ENCODE peak calls at places on chromosomes 4 and X, in four cellular contexts. One of them, this sample, is unnamed.

GRCh38 chrX:11949291-11949690 is 189.0 kb upstream of the FRMPD4 start:
- DNase-seq in stomach: no peak
- DNase-seq in gastrocnemius medialis: no peak
- DNase-seq in breast epithelium: no peak
- DNase-seq in this sample: no peak

GRCh38 chr4:152591361-152591760 is 55.5 kb upstream of the FBXW7 start:
- DNase-seq in stomach: peak
- DNase-seq in breast epithelium: peak
- DNase-seq in gastrocnemius medialis: no peak
- DNase-seq in this sample: peak

GRCh38 chrX:37608156-37608555 is 36.7 kb downstream of the LANCL3 start:
- DNase-seq in gastrocnemius medialis: no peak
- DNase-seq in breast epithelium: no peak
- DNase-seq in stomach: no peak
- DNase-seq in this sample: no peak

GRCh38 chr4:106522839-106523238 is 154.3 kb upstream of the GIMD1 start:
- DNase-seq in stomach: no peak
- DNase-seq in gastrocnemius medialis: no peak
- DNase-seq in breast epithelium: no peak
- DNase-seq in this sample: no peak

GRCh38 chr4:39528056-39528465 is 822 bp upstream of the UGDH start:
- DNase-seq in breast epithelium: no peak
- DNase-seq in stomach: no peak
- DNase-seq in gastrocnemius medialis: no peak
- DNase-seq in this sample: no peak

GRCh38 chr4:141002323-141002805 is 130.9 kb downstream of the RNF150 start:
- DNase-seq in stomach: no peak
- DNase-seq in gastrocnemius medialis: no peak
- DNase-seq in breast epithelium: no peak
- DNase-seq in this sample: no peak

GRCh38 chr4:2794707-2795557 is 2.0 kb downstream of the SH3BP2 start:
- DNase-seq in gastrocnemius medialis: no peak
- DNase-seq in stomach: peak
- DNase-seq in breast epithelium: no peak
- DNase-seq in this sample: peak

GRCh38 chrX:131752493-131753198 is 208.8 kb downstream of the OR13H1 start:
- DNase-seq in stomach: peak
- DNase-seq in gastrocnemius medialis: no peak
- DNase-seq in breast epithelium: peak
- DNase-seq in this sample: peak

GRCh38 chr4:64158648-64159326 is 250.5 kb downstream of the TECRL start:
- DNase-seq in stomach: peak
- DNase-seq in gastrocnemius medialis: peak
- DNase-seq in breast epithelium: no peak
- DNase-seq in this sample: no peak

GRCh38 chrX:41912922-41913321 is 10.4 kb downstream of the CASK start:
- DNase-seq in gastrocnemius medialis: no peak
- DNase-seq in stomach: no peak
- DNase-seq in breast epithelium: no peak
- DNase-seq in this sample: no peak

GRCh38 chr4:85783483-85783882 is 308.5 kb downstream of the ARHGAP24 start:
- DNase-seq in stomach: no peak
- DNase-seq in gastrocnemius medialis: no peak
- DNase-seq in breast epithelium: no peak
- DNase-seq in this sample: no peak

GRCh38 chrX:109299091-109299490 is 182.8 kb downstream of the GUCY2F start:
- DNase-seq in stomach: no peak
- DNase-seq in gastrocnemius medialis: no peak
- DNase-seq in breast epithelium: no peak
- DNase-seq in this sample: no peak

GRCh38 chr4:155473420-155474095 is 96.8 kb upstream of the MAP9 start:
- DNase-seq in gastrocnemius medialis: no peak
- DNase-seq in stomach: no peak
- DNase-seq in breast epithelium: no peak
- DNase-seq in this sample: no peak

GRCh38 chrX:35617836-35618235 is 180.3 kb upstream of the MAGEB16 start:
- DNase-seq in gastrocnemius medialis: no peak
- DNase-seq in stomach: no peak
- DNase-seq in breast epithelium: no peak
- DNase-seq in this sample: no peak

GRCh38 chrX:135513140-135513535 is 7.3 kb upstream of the INTS6L start:
- DNase-seq in gastrocnemius medialis: no peak
- DNase-seq in breast epithelium: no peak
- DNase-seq in stomach: no peak
- DNase-seq in this sample: no peak

GRCh38 chr4:1309261-1310010 is 19.7 kb downstream of the MAEA start:
- DNase-seq in breast epithelium: peak
- DNase-seq in stomach: peak
- DNase-seq in gastrocnemius medialis: peak
- DNase-seq in this sample: peak

GRCh38 chr4:151882072-151882803 is 121.4 kb upstream of the GATB start:
- DNase-seq in stomach: no peak
- DNase-seq in gastrocnemius medialis: no peak
- DNase-seq in breast epithelium: no peak
- DNase-seq in this sample: no peak

DNA sequence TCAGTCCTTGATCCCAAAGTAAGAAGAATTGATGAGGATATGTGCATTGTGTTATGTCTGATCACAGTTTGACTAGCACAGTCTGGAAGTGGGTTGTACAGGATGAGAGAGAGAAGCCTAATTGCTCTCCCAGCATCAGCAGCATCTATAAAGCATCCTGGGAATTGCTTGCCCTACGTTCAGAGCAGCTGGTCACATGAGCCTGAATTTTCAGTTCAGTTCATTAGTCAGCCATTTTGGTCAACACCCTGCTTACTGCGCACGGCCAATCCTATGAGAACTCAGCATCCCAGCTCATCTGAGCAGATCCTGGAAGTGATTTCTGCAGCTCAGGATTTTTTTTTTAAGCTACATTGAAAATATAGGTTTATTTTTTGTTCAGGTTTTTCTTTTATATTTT is at the start of gene RUFY3:
- DNase-seq in stomach: no peak
- DNase-seq in gastrocnemius medialis: no peak
- DNase-seq in breast epithelium: no peak
- DNase-seq in this sample: no peak
- TF ChIP-seq POLR2A in stomach: no peak
- TF ChIP-seq POLR2A in gastrocnemius medialis: no peak
- TF ChIP-seq POLR2A in breast epithelium: no peak
- TF ChIP-seq POLR2A in this sample: no peak

GRCh38 chrX:17788956-17789562 is 51.8 kb downstream of the SCML1 start:
- DNase-seq in breast epithelium: no peak
- DNase-seq in stomach: no peak
- DNase-seq in gastrocnemius medialis: no peak
- DNase-seq in this sample: no peak

GRCh38 chrX:17788439-17788838 is 51.1 kb downstream of the SCML1 start:
- DNase-seq in breast epithelium: peak
- DNase-seq in stomach: peak
- DNase-seq in gastrocnemius medialis: no peak
- DNase-seq in this sample: no peak

GRCh38 chrX:17787557-17787956 is 50.3 kb downstream of the SCML1 start:
- DNase-seq in breast epithelium: no peak
- DNase-seq in stomach: no peak
- DNase-seq in gastrocnemius medialis: no peak
- DNase-seq in this sample: no peak

DNA sequence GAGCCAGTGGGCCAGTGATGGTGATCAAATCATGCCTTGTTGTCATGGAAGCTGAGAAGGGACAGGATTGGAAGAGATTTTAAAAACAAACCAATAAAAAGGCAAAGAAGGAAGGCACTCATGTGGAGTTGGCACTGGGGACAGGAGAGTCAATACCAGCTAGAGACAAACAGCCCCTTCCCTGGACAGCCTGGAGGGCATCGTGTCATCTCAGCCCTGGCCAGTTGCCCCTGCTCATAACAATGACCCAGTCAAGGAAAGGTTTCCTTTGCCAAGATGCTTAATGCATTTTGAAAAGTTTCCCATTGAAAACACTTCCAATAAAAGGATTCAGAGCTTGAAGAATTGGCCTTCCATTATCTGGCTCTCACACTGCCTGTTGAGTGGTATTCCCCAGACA is 55.5 kb downstream of the SCML1 start:
- DNase-seq in stomach: no peak
- DNase-seq in breast epithelium: peak
- DNase-seq in gastrocnemius medialis: no peak
- DNase-seq in this sample: no peak
- H3K27ac ChIP-seq in stomach: no peak
- H3K27ac ChIP-seq in breast epithelium: peak
- H3K27ac ChIP-seq in gastrocnemius medialis: no peak
- H3K27ac ChIP-seq in this sample: no peak

GRCh38 chr4:150078996-150079581 is 844 bp downstream of the DCLK2 start:
- DNase-seq in gastrocnemius medialis: no peak
- DNase-seq in breast epithelium: no peak
- DNase-seq in stomach: no peak
- DNase-seq in this sample: peak

GRCh38 chr4:150082241-150082640 is 4.0 kb downstream of the DCLK2 start:
- DNase-seq in gastrocnemius medialis: no peak
- DNase-seq in stomach: peak
- DNase-seq in breast epithelium: no peak
- DNase-seq in this sample: no peak

GRCh38 chr4:150080335-150080734 is 2.1 kb downstream of the DCLK2 start:
- DNase-seq in breast epithelium: no peak
- DNase-seq in stomach: no peak
- DNase-seq in gastrocnemius medialis: no peak
- DNase-seq in this sample: no peak

GRCh38 chr4:150080875-150081274 is 2.6 kb downstream of the DCLK2 start:
- DNase-seq in gastrocnemius medialis: no peak
- DNase-seq in breast epithelium: no peak
- DNase-seq in stomach: no peak
- DNase-seq in this sample: no peak

GRCh38 chr4:150078041-150078995 is at the start of gene DCLK2:
- DNase-seq in breast epithelium: peak
- DNase-seq in gastrocnemius medialis: peak
- DNase-seq in stomach: peak
- DNase-seq in this sample: peak
- TF ChIP-seq POLR2A in breast epithelium: no peak
- TF ChIP-seq POLR2A in gastrocnemius medialis: no peak
- TF ChIP-seq POLR2A in stomach: no peak
- TF ChIP-seq POLR2A in this sample: no peak

GRCh38 chr4:24279492-24279891 is 304.9 kb downstream of the DHX15 start:
- DNase-seq in stomach: no peak
- DNase-seq in breast epithelium: no peak
- DNase-seq in gastrocnemius medialis: no peak
- DNase-seq in this sample: no peak
- H3K27ac ChIP-seq in stomach: no peak
- H3K27ac ChIP-seq in breast epithelium: no peak
- H3K27ac ChIP-seq in gastrocnemius medialis: peak
- H3K27ac ChIP-seq in this sample: no peak

DNA sequence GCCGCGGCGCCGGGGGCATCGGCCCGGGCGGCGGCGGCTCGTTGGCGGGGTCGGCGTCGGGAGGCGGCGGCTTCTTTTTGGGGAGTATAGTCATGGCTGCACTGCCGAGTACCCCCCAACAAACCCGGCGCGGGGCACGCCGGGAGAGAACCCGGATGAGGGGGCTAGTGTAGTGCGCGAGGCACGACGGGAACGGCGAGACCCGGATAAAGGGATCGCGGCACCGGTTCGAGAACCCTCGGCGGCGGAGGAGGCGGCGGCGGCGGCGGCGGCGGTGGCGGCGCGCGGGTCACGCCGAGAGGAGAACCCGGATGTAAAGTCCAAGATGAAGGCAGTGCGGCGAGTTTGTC is at the start of gene OTUD5:
- DNase-seq in gastrocnemius medialis: peak
- DNase-seq in stomach: no peak
- DNase-seq in breast epithelium: no peak
- DNase-seq in this sample: peak
- TF ChIP-seq POLR2A in gastrocnemius medialis: no peak
- TF ChIP-seq POLR2A in stomach: no peak
- TF ChIP-seq POLR2A in breast epithelium: no peak
- TF ChIP-seq POLR2A in this sample: no peak

This sample was measured in spleen.